ENCODE peak calls at places on chromosomes 11 and 22, in six cellular contexts. Y is vagina; F is hepatocyte; Q is left kidney; H is A673; A is CD4-positive, alpha-beta memory T cell. E is an unnamed sample.

GRCh38 chr11:46279393-46280099 is 2.1 kb downstream of the CREB3L1 start:
- DNase-seq in Y (no peak), F (peak), Q (peak), H (peak), A (no peak), E (no peak)

GRCh38 chr22:19629331-19629719 is 85.0 kb upstream of the SEPTIN5 start:
- DNase-seq in Y (no peak), F (no peak), Q (peak), H (no peak), A (no peak), E (no peak)

GRCh38 chr22:20013382-20013871 is 3.2 kb downstream of the ARVCF start:
- DNase-seq in Y (no peak), F (peak), Q (peak), H (peak), A (no peak), E (no peak)

GRCh38 chr22:38423512-38424503 is 31.2 kb downstream of the KCNJ4 start:
- DNase-seq in Y (no peak), F (peak), Q (peak), H (no peak), A (no peak), E (no peak)

GRCh38 chr11:112877561-112877960 is 83.7 kb upstream of the NCAM1 start:
- DNase-seq in Y (no peak), F (no peak), Q (peak), H (no peak), A (no peak), E (no peak)

GRCh38 chr11:60798631-60799030 is 13.5 kb downstream of the MS4A10 start:
- DNase-seq in Y (no peak), F (no peak), Q (no peak), H (no peak), A (no peak), E (no peak)

GRCh38 chr11:116580828-116581227 is 192.0 kb downstream of the BUD13 start:
- DNase-seq in Y (no peak), F (no peak), Q (peak), H (peak), A (no peak), E (no peak)

GRCh38 chr11:68763181-68763721 is 11.9 kb upstream of the TESMIN start:
- DNase-seq in Y (no peak), F (peak), Q (peak), H (peak), A (no peak), E (no peak)

GRCh38 chr22:21642584-21643448 is 714 bp downstream of the SDF2L1 start:
- DNase-seq in Y (no peak), F (peak), Q (peak), H (peak), A (peak), E (peak)

GRCh38 chr22:50498322-50498861 is 9.1 kb downstream of the LMF2 start:
- DNase-seq in Y (no peak), F (peak), Q (peak), H (peak), A (peak), E (peak)

GRCh38 chr11:8339592-8340022 is 75.9 kb upstream of the LMO1 start:
- DNase-seq in Y (no peak), F (no peak), Q (no peak), H (no peak), A (no peak), E (no peak)

GRCh38 chr11:90251599-90251998 is 28.8 kb upstream of the CHORDC1 start:
- DNase-seq in Y (no peak), F (no peak), Q (no peak), H (no peak), A (no peak), E (no peak)

GRCh38 chr11:94669032-94669431 is 99.1 kb upstream of the AMOTL1 start:
- DNase-seq in Y (peak), F (no peak), Q (no peak), H (no peak), A (no peak), E (no peak)

GRCh38 chr22:36386900-36387663 is 685 bp downstream of the MYH9 start:
- DNase-seq in Y (no peak), F (peak), Q (peak), H (no peak), A (peak), E (no peak)

GRCh38 chr11:69530278-69531070 is 49.0 kb downstream of the LINC01488 start:
- DNase-seq in Y (no peak), F (no peak), Q (no peak), H (no peak), A (no peak), E (no peak)

GRCh38 chr11:3831378-3832239 is 9.2 kb downstream of the RHOG start:
- DNase-seq in Y (no peak), F (no peak), Q (no peak), H (no peak), A (no peak), E (no peak)

GRCh38 chr11:69233761-69234136 is 60.2 kb upstream of the MYEOV start:
- DNase-seq in Y (peak), F (no peak), Q (peak), H (no peak), A (no peak), E (no peak)

GRCh38 chr11:119699227-119699626 is 29.8 kb downstream of the NECTIN1 start:
- DNase-seq in Y (no peak), F (peak), Q (no peak), H (no peak), A (no peak), E (no peak)

GRCh38 chr22:30221121-30221992 is 25.2 kb downstream of the LIF start:
- DNase-seq in Y (no peak), F (no peak), Q (no peak), H (no peak), A (peak), E (peak)

GRCh38 chr11:73652856-73653559 is 6.6 kb downstream of the PLEKHB1 start:
- DNase-seq in Y (no peak), F (no peak), Q (no peak), H (no peak), A (no peak), E (no peak)

GRCh38 chr11:92838655-92839334 is 130.7 kb upstream of the MTNR1B start:
- DNase-seq in Y (no peak), F (no peak), Q (peak), H (peak), A (no peak), E (no peak)